ENCODE peak calls at places on chromosome 5, in ten cellular contexts. P, X, R, Y, W, K, Q, B, N and J are unnamed samples.

GRCh38 chr5:134083517-134083916 is 31.0 kb upstream of the TCF7 start:
- DNase-seq in P (no peak), X (peak; percentile 66), R (no peak), Y (no peak), W (no peak), K (no peak), Q (no peak), B (no peak), N (no peak), J (no peak)

GRCh38 chr5:142399899-142400298 is 75.1 kb upstream of the SPRY4 start:
- DNase-seq in P (no peak), X (no peak), R (no peak), Y (no peak), W (no peak), K (no peak), Q (no peak), B (no peak), N (no peak), J (no peak)

GRCh38 chr5:34555699-34556513 is 100.2 kb upstream of the RAI14 start:
- DNase-seq in P (no peak), X (no peak), R (no peak), Y (peak; percentile 9), W (no peak), K (no peak), Q (no peak), B (no peak), N (no peak), J (peak; percentile 58)

GRCh38 chr5:54909126-54909525 is 76.3 kb downstream of the ESM1 start:
- DNase-seq in P (no peak), X (no peak), R (no peak), Y (no peak), W (no peak), K (no peak), Q (no peak), B (no peak), N (no peak), J (no peak)

GRCh38 chr5:136686192-136686872 is 321.0 kb upstream of the TRPC7 start:
- DNase-seq in P (no peak), X (no peak), R (no peak), Y (peak; percentile 0), W (no peak), K (no peak), Q (no peak), B (no peak), N (no peak), J (no peak)

GRCh38 chr5:141100243-141100805 is at the start of gene PCDHB3:
- DNase-seq in P (no peak), X (peak; percentile 5), R (peak; percentile 27), Y (peak; percentile 45), W (peak; percentile 51), K (no peak), Q (no peak), B (peak; percentile 10), N (no peak), J (peak; percentile 25)

GRCh38 chr5:134784946-134785620 is 26.5 kb downstream of the DDX46 start:
- DNase-seq in P (no peak), X (peak; percentile 71), R (no peak), Y (no peak), W (no peak), K (no peak), Q (no peak), B (no peak), N (no peak), J (no peak)

GRCh38 chr5:8861764-8862163 is 684.1 kb downstream of the SEMA5A start:
- DNase-seq in P (no peak), X (no peak), R (no peak), Y (no peak), W (no peak), K (no peak), Q (no peak), B (no peak), N (no peak), J (no peak)

GRCh38 chr5:109682383-109682782 is 7.3 kb upstream of the MAN2A1 start:
- DNase-seq in P (no peak), X (no peak), R (no peak), Y (no peak), W (no peak), K (no peak), Q (no peak), B (no peak), N (no peak), J (no peak)

GRCh38 chr5:41708604-41708940 is 161.7 kb downstream of the OXCT1 start:
- DNase-seq in P (no peak), X (no peak), R (no peak), Y (peak; percentile 3), W (no peak), K (no peak), Q (no peak), B (no peak), N (no peak), J (no peak)

GRCh38 chr5:1294839-1295649 is at the start of gene TERT:
- DNase-seq in P (no peak), X (no peak), R (no peak), Y (peak; percentile 11), W (peak; percentile 67), K (peak; percentile 67), Q (peak; percentile 85), B (peak; percentile 84), N (peak; percentile 80), J (no peak)

GRCh38 chr5:120151181-120151580 is 312.9 kb upstream of the PRR16 start:
- DNase-seq in P (no peak), X (no peak), R (no peak), Y (no peak), W (no peak), K (no peak), Q (no peak), B (no peak), N (no peak), J (no peak)

GRCh38 chr5:174414315-174414710 is 310.1 kb upstream of the MSX2 start:
- DNase-seq in P (no peak), X (no peak), R (no peak), Y (no peak), W (no peak), K (no peak), Q (no peak), B (no peak), N (no peak), J (no peak)

GRCh38 chr5:51632794-51633193 is 249.5 kb downstream of the ISL1 start:
- DNase-seq in P (no peak), X (peak; percentile 43), R (no peak), Y (no peak), W (no peak), K (no peak), Q (no peak), B (no peak), N (no peak), J (no peak)

GRCh38 chr5:135212361-135213033 is 178.5 kb upstream of the PITX1 start:
- DNase-seq in P (no peak), X (no peak), R (no peak), Y (no peak), W (peak; percentile 45), K (no peak), Q (peak; percentile 36), B (no peak), N (no peak), J (no peak)

GRCh38 chr5:1074816-1075554 is 36.9 kb downstream of the SLC12A7 start:
- DNase-seq in P (no peak), X (no peak), R (no peak), Y (no peak), W (no peak), K (no peak), Q (no peak), B (no peak), N (no peak), J (no peak)

GRCh38 chr5:150080696-150081435 is 5.5 kb downstream of the CSF1R start:
- DNase-seq in P (no peak), X (no peak), R (no peak), Y (no peak), W (no peak), K (no peak), Q (no peak), B (no peak), N (no peak), J (no peak)

GRCh38 chr5:149079883-149080282 is 17.0 kb upstream of the SH3TC2 start:
- DNase-seq in P (no peak), X (no peak), R (no peak), Y (no peak), W (no peak), K (no peak), Q (no peak), B (no peak), N (no peak), J (no peak)

GRCh38 chr5:138664276-138664943 is 88.8 kb upstream of the CTNNA1 start:
- DNase-seq in P (no peak), X (no peak), R (no peak), Y (no peak), W (no peak), K (no peak), Q (no peak), B (no peak), N (no peak), J (no peak)

GRCh38 chr5:1787472-1788047 is 12.1 kb downstream of the MRPL36 start:
- DNase-seq in P (no peak), X (no peak), R (no peak), Y (no peak), W (peak; percentile 52), K (no peak), Q (no peak), B (no peak), N (no peak), J (no peak)

GRCh38 chr5:37120270-37120669 is 128.9 kb downstream of the CPLANE1 start:
- DNase-seq in P (no peak), X (no peak), R (no peak), Y (no peak), W (no peak), K (no peak), Q (no peak), B (no peak), N (no peak), J (no peak)

GRCh38 chr5:101686541-101686940 is 609.5 kb downstream of the SLCO4C1 start:
- DNase-seq in P (no peak), X (no peak), R (no peak), Y (no peak), W (no peak), K (no peak), Q (no peak), B (no peak), N (no peak), J (no peak)

GRCh38 chr5:142857405-142857804 is 87.2 kb downstream of the ARHGAP26 start:
- DNase-seq in P (no peak), X (no peak), R (no peak), Y (no peak), W (no peak), K (no peak), Q (no peak), B (no peak), N (no peak), J (no peak)

GRCh38 chr5:159628703-159629102 is 287.6 kb upstream of the ADRA1B start:
- DNase-seq in P (no peak), X (no peak), R (no peak), Y (no peak), W (no peak), K (no peak), Q (no peak), B (no peak), N (no peak), J (no peak)

GRCh38 chr5:170896779-170897178 is 35.0 kb downstream of the RANBP17 start:
- DNase-seq in P (no peak), X (peak; percentile 25), R (no peak), Y (no peak), W (peak; percentile 66), K (no peak), Q (peak; percentile 58), B (no peak), N (no peak), J (no peak)

GRCh38 chr5:3912790-3913189 is 317.2 kb downstream of the IRX1 start:
- DNase-seq in P (no peak), X (no peak), R (no peak), Y (no peak), W (no peak), K (no peak), Q (no peak), B (no peak), N (no peak), J (no peak)

GRCh38 chr5:167582263-167582662 is 709.2 kb upstream of the WWC1 start:
- DNase-seq in P (no peak), X (peak; percentile 38), R (no peak), Y (no peak), W (no peak), K (no peak), Q (no peak), B (no peak), N (no peak), J (no peak)

GRCh38 chr5:73438897-73439470 is 9.6 kb downstream of the FOXD1 start:
- DNase-seq in P (no peak), X (peak; percentile 47), R (no peak), Y (no peak), W (no peak), K (no peak), Q (no peak), B (no peak), N (no peak), J (no peak)